ENCODE peak calls at places on chromosomes 13 and 19, in ten cellular contexts. V is left ventricle myocardium inferior, J is left lung, O is cardiac muscle cell, L is tibial artery, F is colonic mucosa, G is spleen, S is dorsolateral prefrontal cortex, T is psoas muscle, E is aorta. M is an unnamed sample.

GRCh38 chr13:93621966-93622365 is 395.4 kb downstream of the GPC6 start:
- DNase-seq in J (no peak), S (no peak), O (no peak), F (no peak), T (no peak), L (no peak), E (no peak), G (no peak), V (no peak), M (no peak)

GRCh38 chr19:54364775-54365257 is at the start of gene LAIR1:
- DNase-seq in V (no peak), F (no peak), S (no peak), L (peak; percentile 71), T (peak; percentile 61), G (peak; percentile 93), J (peak; percentile 63), O (peak; percentile 22), E (no peak), M (peak; percentile 58)

GRCh38 chr19:16772841-16773240 is 53.2 kb downstream of the NWD1 start:
- DNase-seq in F (no peak), V (no peak), S (no peak), G (no peak), E (no peak), O (no peak), L (no peak), T (no peak), J (no peak), M (no peak)

GRCh38 chr13:40589285-40590109 is 76.9 kb downstream of the FOXO1 start:
- DNase-seq in J (peak; percentile 59), O (peak; percentile 72), T (peak; percentile 62), S (no peak), L (no peak), G (no peak), F (no peak), E (no peak), V (no peak), M (no peak)

GRCh38 chr13:110301606-110302131 is 5.3 kb downstream of the COL4A1 start:
- DNase-seq in V (no peak), S (no peak), J (no peak), F (no peak), O (peak; percentile 84), G (no peak), E (no peak), L (no peak), T (no peak), M (no peak)

GRCh38 chr19:12913011-12913561 is 6.0 kb downstream of the SYCE2 start:
- DNase-seq in E (peak; percentile 89), J (no peak), G (no peak), L (peak; percentile 93), O (peak; percentile 91), T (peak; percentile 78), S (peak; percentile 96), V (peak; percentile 77), F (peak; percentile 40), M (no peak)

GRCh38 chr19:10155834-10156233 is 36.1 kb upstream of the EIF3G start:
- DNase-seq in O (peak; percentile 8), S (no peak), T (no peak), F (no peak), J (no peak), L (no peak), V (no peak), G (no peak), E (no peak), M (no peak)

GRCh38 chr13:87677334-87678234 is 6.4 kb downstream of the SLITRK5 start:
- DNase-seq in S (no peak), E (peak; percentile 77), T (no peak), F (no peak), G (peak; percentile 80), O (no peak), L (no peak), J (no peak), V (no peak), M (no peak)

GRCh38 chr19:51440846-51441409 is 17.3 kb downstream of the SIGLEC8 start:
- DNase-seq in F (no peak), O (peak; percentile 5), L (no peak), E (no peak), S (no peak), J (peak; percentile 58), V (no peak), T (no peak), G (peak; percentile 76), M (no peak)
- H3K4me3 ChIP-seq in F (no peak overlapping the region), O (no peak overlapping the region), L (no peak overlapping the region), E (no peak overlapping the region), S (no peak overlapping the region), J (peak overlapping the region; percentile 28), V (no peak overlapping the region), T (no peak overlapping the region), G (no peak overlapping the region), M (peak overlapping the region; percentile 21)

DNA sequence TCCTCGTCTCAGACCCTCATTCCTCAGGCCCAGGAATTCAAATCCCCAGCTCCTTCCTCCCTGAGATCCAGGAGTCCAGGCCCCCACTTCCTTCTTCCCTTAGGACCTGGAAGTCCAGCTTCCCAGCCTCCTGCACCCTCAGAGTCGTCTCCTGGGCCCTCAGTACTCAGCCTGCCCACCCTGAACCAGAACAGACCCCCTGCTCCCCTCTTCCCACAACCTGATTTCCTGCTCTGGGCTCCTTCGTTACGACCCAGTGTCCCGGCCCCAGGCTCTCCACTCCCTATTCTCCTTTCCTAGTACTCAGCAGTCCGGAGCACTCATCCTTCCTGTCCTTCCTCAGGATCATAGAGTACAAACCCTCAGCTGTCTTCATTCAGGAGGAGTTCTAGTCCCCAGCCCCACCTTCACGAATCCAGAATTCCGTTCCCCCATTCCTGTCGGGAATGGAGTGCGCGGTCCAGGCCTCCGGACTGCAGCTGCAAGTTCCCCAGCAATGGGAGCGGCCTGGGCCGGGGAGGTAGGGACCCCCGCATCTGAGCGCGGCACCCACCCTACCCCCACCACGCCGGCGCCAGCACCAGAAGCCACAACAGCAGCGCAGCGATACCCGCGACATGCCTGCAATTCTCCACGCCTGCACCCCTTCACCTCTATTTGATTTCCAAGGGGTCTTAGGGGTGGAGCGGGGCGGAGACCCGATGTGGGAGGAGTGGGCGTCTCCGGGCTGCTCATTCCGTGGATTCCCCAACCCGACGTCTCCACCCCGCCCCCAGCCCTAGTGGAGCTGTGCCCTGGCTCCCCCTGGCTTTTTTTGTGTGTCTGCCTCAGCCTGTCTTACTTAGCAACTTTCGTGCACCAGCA is 12.7 kb downstream of the EGLN2 start:
- DNase-seq in V (no peak), G (peak; percentile 84), F (peak; percentile 33), S (no peak), O (no peak), J (no peak), L (no peak), E (peak; percentile 74), T (peak; percentile 53), M (peak; percentile 63)
- H3K27ac ChIP-seq in V (peak overlapping the region; percentile 99), G (peak overlapping the region; percentile 98), F (peak overlapping the region; percentile 64), S (peak overlapping the region; percentile 77), O (peak overlapping the region; percentile 77), J (peak overlapping the region; percentile 73), L (peak overlapping the region; percentile 67), E (no peak overlapping the region), T (peak overlapping the region; percentile 72), M (no peak overlapping the region)

DNA sequence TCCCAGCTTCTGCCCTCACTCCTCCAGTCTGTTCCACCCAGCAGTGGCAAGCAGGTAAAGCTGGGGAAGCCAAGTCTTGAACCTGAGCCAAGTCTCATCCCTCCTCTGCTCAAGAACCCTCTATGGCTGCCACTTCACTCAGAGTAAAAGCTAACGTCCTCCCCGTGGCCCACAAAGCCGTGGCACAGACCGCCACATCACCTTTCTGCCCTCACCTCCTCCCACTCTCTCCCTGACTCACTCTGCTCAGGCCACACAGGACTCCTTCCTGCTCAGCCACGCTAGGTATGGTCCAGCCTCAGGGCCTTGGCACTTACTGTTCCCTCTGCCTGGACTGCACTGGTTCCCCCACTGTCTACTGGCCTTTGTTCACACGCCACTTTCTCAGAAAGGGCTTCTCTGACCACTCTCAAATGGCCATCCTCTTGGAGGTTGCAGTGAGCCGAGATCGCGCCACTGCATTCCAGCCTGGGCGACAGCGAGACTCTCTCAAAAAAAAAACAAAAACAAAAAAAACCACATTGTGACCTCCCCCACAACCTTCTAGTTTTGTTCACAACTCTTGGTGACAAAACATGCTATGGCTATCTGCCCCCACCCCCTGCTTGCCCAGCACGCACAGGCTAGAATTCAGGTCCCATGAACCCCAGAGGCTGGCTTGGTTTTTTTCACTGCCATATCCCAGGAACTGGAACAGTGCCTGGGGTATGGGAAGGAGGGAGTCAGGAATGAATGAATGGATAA is 15.8 kb downstream of the NDUFB7 start:
- DNase-seq in G (no peak), O (peak; percentile 12), J (no peak), T (no peak), F (no peak), E (no peak), L (no peak), V (no peak), S (no peak), M (no peak)
- H3K4me3 ChIP-seq in G (no peak overlapping the region), O (no peak overlapping the region), J (no peak overlapping the region), T (peak overlapping the region; percentile 33), F (no peak overlapping the region), E (no peak overlapping the region), L (peak overlapping the region; percentile 33), V (peak overlapping the region; percentile 40), S (peak overlapping the region; percentile 9), M (peak overlapping the region; percentile 26)

GRCh38 chr13:22110368-22110767 is 439.5 kb downstream of the FGF9 start:
- DNase-seq in G (no peak), E (peak; percentile 90), S (no peak), V (no peak), O (no peak), J (no peak), L (peak; percentile 84), F (no peak), T (no peak), M (no peak)

GRCh38 chr13:22111961-22112360 is 441.1 kb downstream of the FGF9 start:
- DNase-seq in T (no peak), G (no peak), O (no peak), V (no peak), S (no peak), E (no peak), F (no peak), J (no peak), L (no peak), M (no peak)

GRCh38 chr13:22111152-22111783 is 440.4 kb downstream of the FGF9 start:
- DNase-seq in V (no peak), E (no peak), T (no peak), F (no peak), J (no peak), O (no peak), L (no peak), G (no peak), S (no peak), M (no peak)

GRCh38 chr13:22112956-22113750 is 442.3 kb downstream of the FGF9 start:
- DNase-seq in O (no peak), T (no peak), F (no peak), J (no peak), V (no peak), S (no peak), G (no peak), E (no peak), L (no peak), M (no peak)

DNA sequence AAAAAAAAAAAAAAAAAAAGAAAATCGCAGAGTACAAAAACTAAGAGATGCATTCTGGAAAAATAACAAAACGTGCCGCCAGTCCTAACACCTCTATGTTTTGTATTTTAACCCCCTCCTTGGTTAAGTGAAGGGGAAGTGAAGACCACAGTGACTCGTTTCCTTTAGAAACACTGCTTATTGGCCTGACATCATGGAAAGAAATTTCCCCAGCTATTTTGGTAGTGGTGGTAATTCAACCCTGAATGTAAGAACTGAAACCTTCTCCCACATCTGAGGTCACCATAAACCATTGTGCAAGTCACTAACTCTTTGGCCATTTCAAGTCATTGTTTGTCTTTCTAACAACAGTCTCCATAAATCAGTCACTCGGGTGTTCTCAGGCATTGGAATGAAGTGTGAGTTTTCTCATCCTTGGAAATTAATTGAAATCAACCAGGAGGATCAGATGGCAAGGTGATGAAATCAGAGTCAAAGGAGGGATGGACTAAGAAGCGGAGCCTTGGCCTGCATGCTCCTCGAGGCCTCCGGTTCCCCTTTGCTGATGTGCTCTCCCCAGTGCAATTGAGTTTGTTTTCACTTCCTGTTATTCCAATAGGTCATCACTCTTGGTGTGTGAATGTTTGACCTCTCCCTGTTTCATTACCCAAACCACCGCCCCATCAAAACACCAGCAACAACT is 443.9 kb downstream of the FGF9 start:
- DNase-seq in J (no peak), E (no peak), G (no peak), T (no peak), V (no peak), L (no peak), S (no peak), O (peak; percentile 0), F (no peak), M (no peak)
- H3K27ac ChIP-seq in J (no peak overlapping the region), E (no peak overlapping the region), G (peak overlapping the region; percentile 86), T (no peak overlapping the region), V (no peak overlapping the region), L (no peak overlapping the region), S (no peak overlapping the region), O (no peak overlapping the region), F (no peak overlapping the region), M (no peak overlapping the region)

M was measured in CD8-positive, alpha-beta T cell.